ENCODE peak calls at places on chromosomes 1 and 21, in six cellular contexts. K is IMR-90, X is spleen, E is tibial nerve, P is right lobe of liver, I is K562. V is an unnamed sample. For H3K4me1, the result is how much of the 10 kb centered on the place peaks cover.

GRCh38 chr1:205630241-205630640 is 1.6 kb downstream of the ELK4 start:
- DNase-seq in K (peak), X (no peak), E (no peak), P (no peak), I (no peak), V (no peak)

GRCh38 chr1:116138277-116138792 is 27.1 kb downstream of the MAB21L3 start:
- DNase-seq in K (no peak), X (no peak), E (no peak), P (no peak), I (no peak), V (no peak)

GRCh38 chr1:186502087-186502486 is 41.2 kb upstream of the PDC start:
- DNase-seq in K (peak), X (no peak), E (no peak), P (no peak), I (no peak), V (no peak)

GRCh38 chr1:42937836-42938595 is 20.7 kb downstream of the SLC2A1 start:
- DNase-seq in K (no peak), X (peak), E (no peak), P (no peak), I (no peak), V (no peak)

GRCh38 chr1:19861034-19861433 is 21.2 kb upstream of the OTUD3 start:
- DNase-seq in K (peak), X (no peak), E (no peak), P (no peak), I (peak), V (no peak)

GRCh38 chr21:30146558-30147282 is 19.9 kb downstream of the CLDN17 start:
- DNase-seq in K (no peak), X (no peak), E (no peak), P (no peak), I (no peak), V (no peak)

GRCh38 chr1:181479137-181479745 is 4.1 kb upstream of the CACNA1E start:
- DNase-seq in K (peak), X (peak), E (no peak), P (peak), I (peak), V (peak)

GRCh38 chr1:152397474-152397873 is 16.6 kb downstream of the CRNN start:
- DNase-seq in K (no peak), X (no peak), E (no peak), P (no peak), I (peak), V (no peak)

GRCh38 chr1:78490861-78491310 is at the start of gene PTGFR:
- DNase-seq in K (peak), X (no peak), E (peak), P (peak), I (no peak), V (no peak)

GRCh38 chr21:45331521-45332257 is 44.0 kb upstream of the POFUT2 start:
- DNase-seq in K (no peak), X (peak), E (no peak), P (no peak), I (no peak), V (no peak)

GRCh38 chr1:85297855-85298629 is 21.6 kb upstream of the BCL10 start:
- DNase-seq in K (peak), X (peak), E (no peak), P (no peak), I (no peak), V (no peak)

GRCh38 chr1:19599810-19600209 is 44.3 kb upstream of the NBL1 start:
- DNase-seq in K (no peak), X (no peak), E (no peak), P (no peak), I (no peak), V (no peak)

GRCh38 chr1:47444578-47445465 is 7.0 kb downstream of the FOXD2 start:
- DNase-seq in K (peak), X (no peak), E (peak), P (peak), I (no peak), V (no peak)

GRCh38 chr1:7539772-7540175 is 231.3 kb upstream of the VAMP3 start:
- DNase-seq in K (peak), X (peak), E (no peak), P (no peak), I (peak), V (no peak)

GRCh38 chr21:25887166-25887565 is 152.4 kb downstream of the GABPA start:
- DNase-seq in K (no peak), X (no peak), E (no peak), P (no peak), I (no peak), V (no peak)

GRCh38 chr1:217431395-217431794 is 199.5 kb downstream of the GPATCH2 start:
- DNase-seq in K (no peak), X (no peak), E (no peak), P (no peak), I (no peak), V (no peak)

GRCh38 chr1:204968946-204969345 is 74.1 kb upstream of the CNTN2 start:
- DNase-seq in K (no peak), X (no peak), E (no peak), P (no peak), I (no peak), V (no peak)

GRCh38 chr1:111656093-111657017 is 36.8 kb downstream of the RAP1A start:
- DNase-seq in K (peak), X (no peak), E (no peak), P (no peak), I (peak), V (peak)

GRCh38 chr1:246280551-246280950 is 226.5 kb downstream of the SMYD3 start:
- DNase-seq in K (peak), X (no peak), E (no peak), P (no peak), I (peak), V (no peak)

GRCh38 chr1:44422161-44422560 is 17.1 kb downstream of the RNF220 start:
- DNase-seq in K (no peak), X (no peak), E (no peak), P (no peak), I (no peak), V (no peak)

GRCh38 chr1:201648911-201649775 is 110.2 kb downstream of the NAV1 start:
- DNase-seq in K (peak), X (no peak), E (no peak), P (no peak), I (peak), V (no peak)

GRCh38 chr1:157315544-157315943 is 177.3 kb upstream of the ETV3 start:
- DNase-seq in K (no peak), X (no peak), E (no peak), P (no peak), I (no peak), V (no peak)

GRCh38 chr1:160781129-160781808 is 14.7 kb upstream of the LY9 start:
- DNase-seq in K (no peak), X (no peak), E (no peak), P (no peak), I (no peak), V (no peak)

GRCh38 chr1:202692959-202693555 is 17.2 kb downstream of the SYT2 start:
- DNase-seq in K (peak), X (peak), E (peak), P (peak), I (peak), V (no peak)

GRCh38 chr21:44592446-44593365 is at the start of gene KRTAP10-6:
- DNase-seq in K (no peak), X (no peak), E (no peak), P (no peak), I (no peak), V (no peak)

GRCh38 chr21:26759731-26760130 is 85.5 kb downstream of the ADAMTS1 start:
- DNase-seq in K (no peak), X (no peak), E (no peak), P (no peak), I (no peak), V (no peak)

GRCh38 chr1:64754166-64754565 is 9.3 kb downstream of the RAVER2 start:
- DNase-seq in K (no peak), X (no peak), E (no peak), P (no peak), I (no peak), V (no peak)

GRCh38 chr1:3420218-3420951 is 34.1 kb upstream of the ARHGEF16 start:
- DNase-seq in K (no peak), X (no peak), E (no peak), P (no peak), I (no peak), V (no peak)

GRCh38 chr1:3425486-3426215 is 28.8 kb upstream of the ARHGEF16 start:
- DNase-seq in K (no peak), X (no peak), E (no peak), P (no peak), I (no peak), V (no peak)

GRCh38 chr1:3422638-3423037 is 31.8 kb upstream of the ARHGEF16 start:
- DNase-seq in K (no peak), X (no peak), E (no peak), P (no peak), I (peak), V (no peak)

GRCh38 chr1:3423896-3424610 is 30.4 kb upstream of the ARHGEF16 start:
- DNase-seq in K (no peak), X (no peak), E (no peak), P (no peak), I (no peak), V (no peak)

GRCh38 chr1:3423245-3423829 is 31.1 kb upstream of the ARHGEF16 start:
- DNase-seq in K (no peak), X (no peak), E (no peak), P (peak), I (no peak), V (no peak)
- TF ChIP-seq POLR2A in K (no peak), X (no peak), E (peak), P (no peak), I (no peak), V (no peak)

GRCh38 chr1:110433213-110433612 is 17.7 kb upstream of the PROK1 start:
- DNase-seq in K (no peak), X (no peak), E (no peak), P (no peak), I (peak), V (no peak)

GRCh38 chr1:110430901-110431300 is 20.0 kb upstream of the PROK1 start:
- DNase-seq in K (no peak), X (no peak), E (no peak), P (no peak), I (no peak), V (no peak)

GRCh38 chr1:110436635-110437034 is 14.3 kb upstream of the PROK1 start:
- DNase-seq in K (peak), X (no peak), E (no peak), P (no peak), I (no peak), V (no peak)

GRCh38 chr1:110434946-110435345 is 16.0 kb upstream of the PROK1 start:
- DNase-seq in K (no peak), X (no peak), E (no peak), P (no peak), I (peak), V (no peak)

DNA sequence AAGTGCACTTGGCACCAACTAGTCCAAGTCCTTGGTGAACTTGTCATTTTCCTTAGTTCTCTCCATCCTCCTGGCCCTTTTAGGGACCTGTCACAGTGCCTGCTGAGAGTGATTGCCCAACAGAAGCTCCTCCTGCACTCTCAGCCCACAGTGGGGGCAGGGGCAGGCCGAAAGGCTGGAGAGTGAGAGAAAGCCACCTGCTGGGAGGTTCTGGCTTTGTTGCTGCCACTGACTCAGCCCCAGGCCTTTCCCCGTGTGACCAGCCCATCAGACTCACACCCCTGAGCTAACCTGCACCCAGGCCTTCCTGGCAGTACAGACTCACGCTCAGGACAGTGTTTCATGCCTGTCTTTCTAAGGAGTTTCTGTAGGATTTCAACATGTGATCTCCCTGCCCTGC is 17.1 kb upstream of the PROK1 start:
- DNase-seq in K (peak), X (no peak), E (peak), P (peak), I (peak), V (peak)
- TF ChIP-seq CTCF in K (peak), X (no peak), E (no peak), P (peak), I (peak), V (no peak)

GRCh38 chr1:2240251-2241156 is 12.4 kb downstream of the SKI start:
- DNase-seq in K (peak), X (no peak), E (peak), P (peak), I (peak), V (no peak)
- H3K4me1 ChIP-seq in K (under half), X (half or more), E (half or more), P (under half), I (half or more), V (half or more)

GRCh38 chr1:39573736-39574624 is 2.6 kb downstream of the PABPC4 start:
- DNase-seq in K (peak), X (no peak), E (no peak), P (no peak), I (peak), V (peak)
- TF ChIP-seq POLR2A in K (peak), X (no peak), E (no peak), P (no peak), I (peak), V (no peak)

GRCh38 chr1:58432813-58433668 is 113.5 kb downstream of the OMA1 start:
- DNase-seq in K (peak), X (no peak), E (no peak), P (peak), I (no peak), V (no peak)
- TF ChIP-seq CTCF in K (peak), X (no peak), E (no peak), P (no peak), I (no peak), V (no peak)

GRCh38 chr1:12098786-12099185 is 35.7 kb downstream of the TNFRSF8 start:
- DNase-seq in K (peak), X (no peak), E (no peak), P (no peak), I (no peak), V (no peak)
- H3K4me1 ChIP-seq in K (under half), X (under half), E (under half), P (under half), I (under half), V (under half)